ENCODE peak calls at places on chromosome 17, in six cellular contexts. One of them, this sample, is unnamed.

GRCh38 chr17:39536468-39536867 is 71.3 kb downstream of the NEUROD2 start:
- DNase-seq in astrocyte of the spinal cord: no peak
- DNase-seq in lower leg skin: no peak
- DNase-seq in stimulated activated effector memory CD8-positive, alpha-beta T cell treated with anti-CD3 and anti-CD28 coated beads, Interleukin-12 subunit alpha, Interleukin-12 subunit beta, amount 100 ng/mL, for 72 hours: no peak
- DNase-seq in nucleus accumbens: no peak
- DNase-seq in CD4-positive, CD25-positive, alpha-beta regulatory T cell: no peak
- DNase-seq in this sample: no peak

GRCh38 chr17:17140590-17140980 is 65.5 kb downstream of the PLD6 start:
- DNase-seq in astrocyte of the spinal cord: peak
- DNase-seq in lower leg skin: no peak
- DNase-seq in stimulated activated effector memory CD8-positive, alpha-beta T cell treated with anti-CD3 and anti-CD28 coated beads, Interleukin-12 subunit alpha, Interleukin-12 subunit beta, amount 100 ng/mL, for 72 hours: no peak
- DNase-seq in nucleus accumbens: no peak
- DNase-seq in CD4-positive, CD25-positive, alpha-beta regulatory T cell: no peak
- DNase-seq in this sample: no peak

GRCh38 chr17:78242024-78242742 is 10.8 kb downstream of the TMEM235 start:
- DNase-seq in astrocyte of the spinal cord: no peak
- DNase-seq in lower leg skin: no peak
- DNase-seq in stimulated activated effector memory CD8-positive, alpha-beta T cell treated with anti-CD3 and anti-CD28 coated beads, Interleukin-12 subunit alpha, Interleukin-12 subunit beta, amount 100 ng/mL, for 72 hours: no peak
- DNase-seq in nucleus accumbens: no peak
- DNase-seq in CD4-positive, CD25-positive, alpha-beta regulatory T cell: no peak
- DNase-seq in this sample: no peak

GRCh38 chr17:57549468-57549867 is 195.6 kb downstream of the CCDC182 start:
- DNase-seq in astrocyte of the spinal cord: no peak
- DNase-seq in lower leg skin: no peak
- DNase-seq in stimulated activated effector memory CD8-positive, alpha-beta T cell treated with anti-CD3 and anti-CD28 coated beads, Interleukin-12 subunit alpha, Interleukin-12 subunit beta, amount 100 ng/mL, for 72 hours: no peak
- DNase-seq in nucleus accumbens: no peak
- DNase-seq in CD4-positive, CD25-positive, alpha-beta regulatory T cell: no peak
- DNase-seq in this sample: no peak

GRCh38 chr17:2396192-2396567 is 4.7 kb downstream of the MNT start:
- DNase-seq in astrocyte of the spinal cord: no peak
- DNase-seq in lower leg skin: no peak
- DNase-seq in stimulated activated effector memory CD8-positive, alpha-beta T cell treated with anti-CD3 and anti-CD28 coated beads, Interleukin-12 subunit alpha, Interleukin-12 subunit beta, amount 100 ng/mL, for 72 hours: no peak
- DNase-seq in nucleus accumbens: no peak
- DNase-seq in CD4-positive, CD25-positive, alpha-beta regulatory T cell: no peak
- DNase-seq in this sample: no peak

GRCh38 chr17:63740464-63741181 is 976 bp downstream of the STRADA start:
- DNase-seq in astrocyte of the spinal cord: peak
- DNase-seq in lower leg skin: no peak
- DNase-seq in stimulated activated effector memory CD8-positive, alpha-beta T cell treated with anti-CD3 and anti-CD28 coated beads, Interleukin-12 subunit alpha, Interleukin-12 subunit beta, amount 100 ng/mL, for 72 hours: no peak
- DNase-seq in nucleus accumbens: no peak
- DNase-seq in CD4-positive, CD25-positive, alpha-beta regulatory T cell: no peak
- DNase-seq in this sample: no peak

GRCh38 chr17:41580651-41581365 is 5.9 kb downstream of the KRT14 start:
- DNase-seq in astrocyte of the spinal cord: no peak
- DNase-seq in lower leg skin: no peak
- DNase-seq in stimulated activated effector memory CD8-positive, alpha-beta T cell treated with anti-CD3 and anti-CD28 coated beads, Interleukin-12 subunit alpha, Interleukin-12 subunit beta, amount 100 ng/mL, for 72 hours: no peak
- DNase-seq in nucleus accumbens: no peak
- DNase-seq in CD4-positive, CD25-positive, alpha-beta regulatory T cell: no peak
- DNase-seq in this sample: no peak

GRCh38 chr17:32283745-32284207 is 18.1 kb downstream of the RHBDL3 start:
- DNase-seq in astrocyte of the spinal cord: no peak
- DNase-seq in lower leg skin: no peak
- DNase-seq in stimulated activated effector memory CD8-positive, alpha-beta T cell treated with anti-CD3 and anti-CD28 coated beads, Interleukin-12 subunit alpha, Interleukin-12 subunit beta, amount 100 ng/mL, for 72 hours: no peak
- DNase-seq in nucleus accumbens: peak
- DNase-seq in CD4-positive, CD25-positive, alpha-beta regulatory T cell: no peak
- DNase-seq in this sample: no peak

GRCh38 chr17:57864273-57864672 is 14.4 kb upstream of the MRPS23 start:
- DNase-seq in astrocyte of the spinal cord: no peak
- DNase-seq in lower leg skin: no peak
- DNase-seq in stimulated activated effector memory CD8-positive, alpha-beta T cell treated with anti-CD3 and anti-CD28 coated beads, Interleukin-12 subunit alpha, Interleukin-12 subunit beta, amount 100 ng/mL, for 72 hours: no peak
- DNase-seq in nucleus accumbens: no peak
- DNase-seq in CD4-positive, CD25-positive, alpha-beta regulatory T cell: no peak
- DNase-seq in this sample: peak